ENCODE peak calls at places on chromosomes 4 and X, in eight cellular contexts. Z is sigmoid colon, E is stomach, G is suprapubic skin, Y is H1, F is tibial nerve, N is transverse colon, U is upper lobe of left lung. I is an unnamed sample. For H3K36me3, the result is how much of the 10 kb centered on the place peaks cover.

GRCh38 chrX:18897611-18898010 is 86.3 kb downstream of the PHKA2 start:
- DNase-seq in N (no peak), U (peak), F (no peak), G (no peak), Y (no peak), Z (no peak), E (no peak), I (no peak)

GRCh38 chr4:36676139-36677050 is 395.0 kb downstream of the DTHD1 start:
- DNase-seq in G (no peak), U (no peak), Z (no peak), E (no peak), F (no peak), Y (no peak), N (no peak), I (no peak)

GRCh38 chr4:97720869-97721432 is 422.3 kb downstream of the STPG2 start:
- DNase-seq in Z (no peak), F (no peak), N (no peak), G (no peak), E (no peak), U (no peak), Y (no peak), I (no peak)

GRCh38 chr4:159229164-159229563 is 126.3 kb downstream of the RAPGEF2 start:
- DNase-seq in G (no peak), F (no peak), E (no peak), Y (no peak), Z (no peak), U (no peak), N (no peak), I (no peak)

GRCh38 chr4:184937030-184937710 is 81.1 kb upstream of the HELT start:
- DNase-seq in E (no peak), F (no peak), G (no peak), U (no peak), Y (no peak), N (no peak), Z (no peak), I (no peak)

GRCh38 chr4:38994135-38994534 is 38.1 kb downstream of the TMEM156 start:
- DNase-seq in N (no peak), Y (no peak), G (no peak), E (no peak), U (no peak), Z (no peak), F (no peak), I (no peak)

GRCh38 chr4:86233681-86234080 is 126.2 kb downstream of the MAPK10 start:
- DNase-seq in Z (no peak), N (no peak), F (no peak), Y (no peak), G (no peak), U (no peak), E (no peak), I (no peak)

GRCh38 chr4:6573986-6574746 is 823 bp upstream of the MAN2B2 start:
- DNase-seq in N (no peak), U (no peak), G (no peak), E (no peak), Y (no peak), F (no peak), Z (no peak), I (no peak)

GRCh38 chrX:110182362-110182761 is 135.5 kb downstream of the AMMECR1 start:
- DNase-seq in N (no peak), E (no peak), G (no peak), Z (no peak), F (no peak), Y (no peak), U (no peak), I (no peak)

GRCh38 chr4:24482871-24483270 is 101.5 kb downstream of the DHX15 start:
- DNase-seq in Z (no peak), F (no peak), Y (no peak), G (no peak), E (no peak), N (no peak), U (no peak), I (no peak)

GRCh38 chr4:8545439-8545765 is 34.8 kb upstream of the GPR78 start:
- DNase-seq in G (no peak), F (no peak), U (no peak), Y (no peak), E (no peak), Z (no peak), N (no peak), I (no peak)

GRCh38 chr4:183561905-183562304 is 57.0 kb downstream of the ING2 start:
- DNase-seq in F (no peak), G (no peak), Y (no peak), N (no peak), E (no peak), Z (no peak), U (no peak), I (no peak)

GRCh38 chr4:73875401-73875800 is 6.2 kb downstream of the CXCL1 start:
- DNase-seq in Z (no peak), E (no peak), G (no peak), N (no peak), U (no peak), Y (no peak), F (no peak), I (no peak)

GRCh38 chr4:150581611-150582010 is 340 bp upstream of the MAB21L2 start:
- DNase-seq in F (no peak), Z (peak), N (peak), E (no peak), U (no peak), G (no peak), Y (peak), I (no peak)

GRCh38 chrX:3393581-3394111 is 47.2 kb upstream of the MXRA5 start:
- DNase-seq in E (no peak), F (no peak), U (no peak), N (no peak), G (no peak), Z (no peak), Y (no peak), I (no peak)

GRCh38 chrX:2242980-2243379 is 257.8 kb downstream of the DHRSX start:
- DNase-seq in Y (no peak), U (peak), G (no peak), E (no peak), N (no peak), Z (no peak), F (no peak), I (no peak)

GRCh38 chrX:56798866-56799864 is 70.1 kb downstream of the NBDY start:
- DNase-seq in E (peak), N (peak), Y (peak), Z (no peak), G (peak), U (no peak), F (no peak), I (no peak)

GRCh38 chr4:10671750-10672149 is 12.8 kb downstream of the CLNK start:
- DNase-seq in F (no peak), Z (no peak), N (no peak), Y (no peak), E (no peak), U (no peak), G (no peak), I (no peak)

GRCh38 chrX:149950681-149951080 is 12.4 kb upstream of the EOLA2 start:
- DNase-seq in Y (no peak), E (no peak), N (no peak), G (no peak), Z (no peak), F (no peak), U (no peak), I (no peak)

GRCh38 chrX:41435708-41436107 is 11.4 kb upstream of the NYX start:
- DNase-seq in U (no peak), F (no peak), Z (no peak), N (no peak), Y (no peak), E (no peak), G (no peak), I (no peak)

GRCh38 chr4:7410470-7410869 is 24.3 kb downstream of the PSAPL1 start:
- DNase-seq in E (no peak), F (no peak), Z (peak), Y (peak), U (no peak), N (peak), G (no peak), I (no peak)

GRCh38 chrX:2958199-2958598 is 29.1 kb upstream of the ARSD start:
- DNase-seq in Y (no peak), Z (no peak), U (no peak), E (no peak), G (no peak), F (no peak), N (no peak), I (no peak)

GRCh38 chrX:49840679-49841078 is 11.6 kb downstream of the PAGE4 start:
- DNase-seq in Z (no peak), Y (peak), E (peak), N (peak), G (no peak), F (no peak), U (no peak), I (peak)

DNA sequence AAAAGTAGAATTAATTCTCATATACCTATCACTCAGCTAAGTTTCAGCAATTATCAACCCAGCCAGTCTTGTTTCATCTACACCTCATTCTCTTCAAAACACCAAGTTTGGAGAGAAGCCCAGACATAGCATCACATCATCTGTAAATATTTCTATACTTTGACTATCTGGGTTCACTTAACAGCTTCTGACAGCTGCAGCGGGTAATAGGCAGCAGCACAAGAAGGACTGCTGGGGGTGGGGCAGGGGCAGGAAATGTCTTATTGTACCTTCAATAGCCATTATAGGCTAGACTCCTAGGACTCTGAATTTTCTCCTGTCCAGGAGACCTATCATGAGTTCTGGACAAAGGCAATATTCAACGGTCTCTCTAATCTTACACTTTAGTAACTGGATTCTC is 54.1 kb downstream of the PHF8 start:
- DNase-seq in F (no peak), Z (no peak), N (no peak), E (no peak), Y (no peak), U (no peak), G (no peak), I (no peak)
- H3K36me3 ChIP-seq in F (half or more), Z (under half), N (under half), E (under half), Y (under half), U (under half), G (under half), I (under half)

GRCh38 chr4:144338834-144339233 is 198.3 kb upstream of the GYPA start:
- DNase-seq in G (no peak), U (no peak), Y (no peak), E (no peak), N (no peak), F (no peak), Z (no peak), I (no peak)
- TF ChIP-seq EP300 in G (no peak), U (no peak), Y (no peak), E (no peak), N (no peak), F (no peak), Z (no peak), I (no peak)

GRCh38 chr4:122930877-122931276 is 8.5 kb upstream of the NUDT6 start:
- DNase-seq in G (no peak), Z (no peak), E (no peak), Y (no peak), U (no peak), N (no peak), F (no peak), I (no peak)
- TF ChIP-seq CTCF in G (peak), Z (peak), E (no peak), Y (peak), U (peak), N (peak), F (peak), I (peak)

DNA sequence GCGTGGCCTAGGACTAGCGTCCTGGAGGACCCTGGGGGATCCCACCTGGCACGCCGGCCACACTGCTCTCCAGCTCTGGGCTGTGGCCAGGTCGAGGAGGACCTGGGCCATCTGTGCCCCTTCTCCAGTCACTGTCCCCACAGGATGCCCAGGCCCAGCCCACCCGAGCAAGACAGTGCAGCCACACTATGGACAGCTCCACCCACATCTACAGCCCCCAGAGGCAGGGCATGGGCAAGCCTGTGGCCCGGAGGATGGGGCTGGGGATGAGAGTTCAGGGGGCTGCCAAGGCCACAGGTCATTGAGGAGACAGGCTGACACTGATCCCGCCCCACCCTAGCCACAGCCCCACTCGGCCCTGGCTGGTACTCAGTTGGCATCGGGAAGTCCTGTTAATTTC is 30.3 kb downstream of the FAM53A start:
- DNase-seq in E (no peak), Z (no peak), N (no peak), U (peak), F (no peak), Y (no peak), G (no peak), I (no peak)
- H3K36me3 ChIP-seq in E (under half), Z (under half), N (under half), U (under half), F (under half), Y (under half), G (under half), I (under half)

GRCh38 chr4:112813790-112814189 is 176.8 kb downstream of the LARP7 start:
- DNase-seq in N (no peak), G (no peak), Z (no peak), U (no peak), F (no peak), E (no peak), Y (no peak), I (no peak)

GRCh38 chr4:112807083-112807482 is 170.1 kb downstream of the LARP7 start:
- DNase-seq in Y (no peak), N (no peak), U (no peak), E (no peak), Z (no peak), G (no peak), F (no peak), I (no peak)

GRCh38 chr4:112802780-112803179 is 165.8 kb downstream of the LARP7 start:
- DNase-seq in E (no peak), Y (no peak), N (no peak), F (no peak), U (no peak), G (no peak), Z (no peak), I (no peak)

DNA sequence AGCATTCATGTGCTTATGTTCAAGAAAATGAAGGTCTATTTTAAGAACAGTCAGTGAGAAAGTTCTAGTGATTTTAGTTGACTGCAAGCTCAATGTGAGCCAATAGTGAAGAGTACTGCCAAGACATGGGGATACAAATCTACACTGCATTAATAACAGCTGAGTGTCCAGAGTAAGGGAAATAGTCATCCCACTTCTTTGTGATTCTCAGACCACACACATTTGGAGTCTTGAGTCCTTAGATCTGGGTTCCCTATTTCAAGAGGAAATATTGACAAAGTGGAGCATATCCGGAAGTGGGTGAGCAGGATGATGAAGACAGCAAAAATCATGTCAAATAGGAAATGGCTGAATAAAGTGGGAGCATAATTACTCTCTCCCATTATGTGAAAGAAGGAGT is 171.1 kb downstream of the LARP7 start:
- DNase-seq in U (no peak), N (no peak), Z (no peak), G (no peak), E (no peak), F (no peak), Y (no peak), I (no peak)
- TF ChIP-seq EP300 in U (no peak), N (no peak), Z (no peak), G (no peak), E (no peak), F (no peak), Y (no peak), I (no peak)

DNA sequence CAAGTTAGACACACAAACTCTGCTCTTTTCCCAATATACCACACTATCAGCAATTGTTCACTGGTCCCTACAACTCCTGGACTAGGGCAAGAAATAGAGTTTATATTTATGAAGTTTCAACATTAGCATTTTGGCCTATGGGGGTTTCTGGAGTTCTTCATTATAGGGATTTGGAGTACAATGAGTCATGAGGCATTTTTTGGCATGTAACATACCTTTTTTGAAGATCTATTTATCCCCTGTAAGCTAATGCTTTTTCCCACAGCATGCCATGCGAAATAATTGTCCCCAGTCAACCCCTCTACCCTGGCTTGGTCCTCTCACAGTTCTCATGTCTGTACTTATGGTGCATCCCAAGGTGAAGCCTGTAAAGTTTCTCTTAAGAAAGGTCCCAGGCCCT is 36.7 kb upstream of the EDA2R start:
- DNase-seq in Z (no peak), Y (no peak), U (no peak), F (no peak), N (no peak), E (no peak), G (no peak), I (no peak)
- TF ChIP-seq CTCF in Z (no peak), Y (no peak), U (no peak), F (no peak), N (no peak), E (no peak), G (no peak), I (no peak)

GRCh38 chr4:168852933-168853713 is 156.9 kb downstream of the CBR4 start:
- DNase-seq in Y (no peak), G (no peak), F (no peak), E (no peak), N (no peak), U (no peak), Z (no peak), I (no peak)

GRCh38 chr4:168852387-168852786 is 157.7 kb downstream of the CBR4 start:
- DNase-seq in E (no peak), N (no peak), Z (no peak), F (no peak), G (no peak), U (no peak), Y (no peak), I (no peak)

GRCh38 chr4:168854216-168854921 is 155.7 kb downstream of the CBR4 start:
- DNase-seq in F (no peak), E (no peak), G (no peak), N (no peak), Y (no peak), Z (peak), U (no peak), I (no peak)

GRCh38 chr4:168856312-168856711 is 153.7 kb downstream of the CBR4 start:
- DNase-seq in U (no peak), Z (no peak), E (no peak), Y (no peak), F (no peak), G (no peak), N (no peak), I (no peak)

DNA sequence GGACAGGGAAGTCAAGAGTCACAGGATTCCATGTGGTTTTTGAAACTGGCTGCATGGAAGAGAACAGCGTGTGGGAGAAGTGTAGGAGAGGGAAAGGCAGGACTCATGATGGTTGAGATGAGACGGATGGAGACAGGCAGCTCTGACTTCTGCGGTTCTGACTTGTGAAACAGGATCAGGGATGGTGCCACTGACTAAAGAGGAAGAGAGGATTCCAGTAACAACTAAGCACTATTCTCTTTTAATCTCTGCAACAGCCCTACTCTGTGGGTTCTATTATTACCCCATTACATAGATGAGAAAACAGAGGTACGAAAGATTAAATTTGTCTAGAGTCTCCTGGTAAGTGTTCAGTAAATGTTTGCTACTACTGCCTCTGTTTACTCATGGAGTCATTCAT is 156.3 kb downstream of the CBR4 start:
- DNase-seq in F (no peak), N (no peak), U (no peak), Y (no peak), E (no peak), G (no peak), Z (no peak), I (no peak)
- H3K36me3 ChIP-seq in F (under half), N (under half), U (under half), Y (under half), E (under half), G (under half), Z (under half), I (under half)

GRCh38 chrX:133375558-133376340 is 39.5 kb downstream of the GPC4 start:
- DNase-seq in Z (no peak), F (peak), U (no peak), Y (no peak), G (no peak), N (peak), E (peak), I (no peak)

GRCh38 chrX:133374874-133375387 is 40.4 kb downstream of the GPC4 start:
- DNase-seq in F (no peak), U (no peak), G (no peak), Z (no peak), N (no peak), E (no peak), Y (no peak), I (no peak)

GRCh38 chrX:133376422-133376821 is 38.9 kb downstream of the GPC4 start:
- DNase-seq in N (no peak), U (no peak), E (no peak), F (no peak), Z (no peak), G (no peak), Y (no peak), I (no peak)

GRCh38 chrX:133370719-133371275 is 44.5 kb downstream of the GPC4 start:
- DNase-seq in U (no peak), G (no peak), N (no peak), F (no peak), Y (no peak), Z (no peak), E (no peak), I (no peak)

GRCh38 chrX:133373366-133374079 is 41.8 kb downstream of the GPC4 start:
- DNase-seq in Y (no peak), N (peak), Z (no peak), F (no peak), G (no peak), E (no peak), U (no peak), I (no peak)
- TF ChIP-seq EP300 in Y (no peak), N (no peak), Z (no peak), F (no peak), G (no peak), E (no peak), U (no peak), I (no peak)